ENCODE peak calls at places on chromosomes 11 and 22, in ten cellular contexts. One of them, this sample, is unnamed.

GRCh38 chr11:34214961-34215805 is 109.8 kb downstream of the NAT10 start:
- DNase-seq in kidney epithelial cell: peak; percentile 52
- DNase-seq in endodermal cell: no peak
- DNase-seq in coronary artery: no peak
- DNase-seq in lung: no peak
- DNase-seq in choroid plexus epithelial cell: peak; percentile 42
- DNase-seq in thoracic aorta: no peak
- DNase-seq in heart right ventricle: no peak
- DNase-seq in body of pancreas: no peak
- DNase-seq in neural progenitor cell: no peak
- DNase-seq in this sample: no peak

GRCh38 chr11:110447897-110448522 is 18.3 kb downstream of the FDX1 start:
- DNase-seq in kidney epithelial cell: no peak
- DNase-seq in endodermal cell: no peak
- DNase-seq in coronary artery: no peak
- DNase-seq in lung: no peak
- DNase-seq in choroid plexus epithelial cell: peak; percentile 35
- DNase-seq in thoracic aorta: no peak
- DNase-seq in heart right ventricle: no peak
- DNase-seq in body of pancreas: no peak
- DNase-seq in neural progenitor cell: no peak
- DNase-seq in this sample: peak; percentile 72

GRCh38 chr11:21460082-21460481 is 732.8 kb upstream of the ANO5 start:
- DNase-seq in kidney epithelial cell: peak; percentile 12
- DNase-seq in endodermal cell: no peak
- DNase-seq in coronary artery: no peak
- DNase-seq in lung: no peak
- DNase-seq in choroid plexus epithelial cell: no peak
- DNase-seq in thoracic aorta: no peak
- DNase-seq in heart right ventricle: no peak
- DNase-seq in body of pancreas: no peak
- DNase-seq in neural progenitor cell: no peak
- DNase-seq in this sample: no peak

GRCh38 chr22:24232725-24233124 is 12.2 kb downstream of the GGT5 start:
- DNase-seq in kidney epithelial cell: no peak
- DNase-seq in endodermal cell: no peak
- DNase-seq in coronary artery: no peak
- DNase-seq in lung: no peak
- DNase-seq in choroid plexus epithelial cell: no peak
- DNase-seq in thoracic aorta: no peak
- DNase-seq in heart right ventricle: no peak
- DNase-seq in body of pancreas: no peak
- DNase-seq in neural progenitor cell: no peak
- DNase-seq in this sample: no peak

GRCh38 chr11:71551711-71552110 is 3.5 kb downstream of the KRTAP5-9 start:
- DNase-seq in kidney epithelial cell: no peak
- DNase-seq in endodermal cell: no peak
- DNase-seq in coronary artery: no peak
- DNase-seq in lung: no peak
- DNase-seq in choroid plexus epithelial cell: no peak
- DNase-seq in thoracic aorta: no peak
- DNase-seq in heart right ventricle: no peak
- DNase-seq in body of pancreas: no peak
- DNase-seq in neural progenitor cell: no peak
- DNase-seq in this sample: no peak

GRCh38 chr11:3091081-3091845 is 34.0 kb upstream of the CARS1 start:
- DNase-seq in kidney epithelial cell: no peak
- DNase-seq in endodermal cell: no peak
- DNase-seq in coronary artery: no peak
- DNase-seq in lung: no peak
- DNase-seq in choroid plexus epithelial cell: no peak
- DNase-seq in thoracic aorta: no peak
- DNase-seq in heart right ventricle: no peak
- DNase-seq in body of pancreas: no peak
- DNase-seq in neural progenitor cell: no peak
- DNase-seq in this sample: no peak

GRCh38 chr11:115488945-115489344 is 15.3 kb downstream of the CADM1 start:
- DNase-seq in kidney epithelial cell: peak; percentile 89
- DNase-seq in endodermal cell: no peak
- DNase-seq in coronary artery: no peak
- DNase-seq in lung: no peak
- DNase-seq in choroid plexus epithelial cell: peak; percentile 10
- DNase-seq in thoracic aorta: no peak
- DNase-seq in heart right ventricle: no peak
- DNase-seq in body of pancreas: no peak
- DNase-seq in neural progenitor cell: no peak
- DNase-seq in this sample: no peak

GRCh38 chr11:43756575-43756974 is 76.0 kb downstream of the HSD17B12 start:
- DNase-seq in kidney epithelial cell: no peak
- DNase-seq in endodermal cell: no peak
- DNase-seq in coronary artery: no peak
- DNase-seq in lung: no peak
- DNase-seq in choroid plexus epithelial cell: peak; percentile 77
- DNase-seq in thoracic aorta: no peak
- DNase-seq in heart right ventricle: no peak
- DNase-seq in body of pancreas: no peak
- DNase-seq in neural progenitor cell: no peak
- DNase-seq in this sample: no peak

GRCh38 chr22:42717197-42717967 is 3.3 kb downstream of the A4GALT start:
- DNase-seq in kidney epithelial cell: no peak
- DNase-seq in endodermal cell: peak; percentile 90
- DNase-seq in coronary artery: no peak
- DNase-seq in lung: no peak
- DNase-seq in choroid plexus epithelial cell: no peak
- DNase-seq in thoracic aorta: no peak
- DNase-seq in heart right ventricle: no peak
- DNase-seq in body of pancreas: no peak
- DNase-seq in neural progenitor cell: no peak
- DNase-seq in this sample: no peak

GRCh38 chr22:38607680-38608079 is 37.7 kb upstream of the DMC1 start:
- DNase-seq in kidney epithelial cell: no peak
- DNase-seq in endodermal cell: no peak
- DNase-seq in coronary artery: no peak
- DNase-seq in lung: no peak
- DNase-seq in choroid plexus epithelial cell: no peak
- DNase-seq in thoracic aorta: no peak
- DNase-seq in heart right ventricle: no peak
- DNase-seq in body of pancreas: no peak
- DNase-seq in neural progenitor cell: no peak
- DNase-seq in this sample: no peak

DNA sequence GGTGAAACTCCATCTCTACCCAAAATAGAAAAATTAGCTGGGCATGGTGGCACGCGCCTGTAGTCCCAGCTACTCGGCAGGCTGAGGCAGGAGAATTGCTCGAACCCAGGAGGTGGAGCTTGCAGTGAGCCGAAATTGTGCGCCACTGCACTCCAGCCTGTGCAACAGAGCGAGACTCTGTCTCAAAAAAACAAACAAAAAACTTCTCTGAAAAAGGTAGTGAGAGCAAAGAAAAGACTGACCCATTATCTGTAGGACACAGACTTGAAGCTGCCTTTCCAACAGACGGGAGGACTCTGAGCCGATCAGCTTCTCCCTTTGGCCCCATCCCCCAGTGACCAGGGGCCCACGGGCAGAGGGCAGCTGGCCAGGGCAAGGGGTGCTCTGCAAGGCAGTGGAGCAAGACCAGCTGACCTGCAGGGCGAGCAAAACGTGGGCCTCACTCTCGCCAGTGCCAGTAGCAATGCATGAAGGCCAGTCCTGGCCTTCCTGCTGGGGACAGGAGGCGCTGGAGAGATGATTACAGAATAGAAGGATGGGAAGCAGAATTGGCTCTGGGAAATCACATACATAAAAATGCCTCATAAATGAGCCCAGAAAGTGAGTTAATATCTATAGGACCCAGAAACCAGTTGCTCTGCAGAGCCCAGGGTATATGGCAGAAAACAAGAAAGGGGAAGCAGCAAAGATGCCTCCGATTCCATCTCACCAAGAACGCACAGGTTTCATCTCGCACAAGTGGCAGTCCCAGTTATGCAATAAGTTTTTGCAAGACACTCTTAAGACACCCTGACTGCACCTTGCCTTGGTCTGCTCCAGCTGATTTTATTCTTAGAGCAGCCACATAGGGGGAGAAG is 2.8 kb downstream of the EHD1 start:
- DNase-seq in kidney epithelial cell: no peak
- DNase-seq in endodermal cell: no peak
- DNase-seq in coronary artery: no peak
- DNase-seq in lung: no peak
- DNase-seq in choroid plexus epithelial cell: no peak
- DNase-seq in thoracic aorta: no peak
- DNase-seq in heart right ventricle: no peak
- DNase-seq in body of pancreas: no peak
- DNase-seq in neural progenitor cell: no peak
- DNase-seq in this sample: no peak
- H3K4me3 ChIP-seq in kidney epithelial cell: no peak overlapping the region
- H3K4me3 ChIP-seq in endodermal cell: no peak overlapping the region
- H3K4me3 ChIP-seq in coronary artery: peak overlapping the region; percentile 95
- H3K4me3 ChIP-seq in lung: no peak overlapping the region
- H3K4me3 ChIP-seq in choroid plexus epithelial cell: peak overlapping the region; percentile 35
- H3K4me3 ChIP-seq in thoracic aorta: peak overlapping the region; percentile 78
- H3K4me3 ChIP-seq in heart right ventricle: peak overlapping the region; percentile 91
- H3K4me3 ChIP-seq in body of pancreas: no peak overlapping the region
- H3K4me3 ChIP-seq in neural progenitor cell: no peak overlapping the region
- H3K4me3 ChIP-seq in this sample: no peak overlapping the region

GRCh38 chr22:47125603-47126002 is 363.2 kb downstream of the TBC1D22A start:
- DNase-seq in kidney epithelial cell: no peak
- DNase-seq in endodermal cell: peak; percentile 75
- DNase-seq in coronary artery: no peak
- DNase-seq in lung: no peak
- DNase-seq in choroid plexus epithelial cell: no peak
- DNase-seq in thoracic aorta: no peak
- DNase-seq in heart right ventricle: no peak
- DNase-seq in body of pancreas: no peak
- DNase-seq in neural progenitor cell: no peak
- DNase-seq in this sample: no peak
- TF ChIP-seq CTCF in kidney epithelial cell: peak; percentile 7
- TF ChIP-seq CTCF in endodermal cell: peak; percentile 58
- TF ChIP-seq CTCF in coronary artery: no peak
- TF ChIP-seq CTCF in lung: no peak
- TF ChIP-seq CTCF in choroid plexus epithelial cell: peak; percentile 39
- TF ChIP-seq CTCF in thoracic aorta: no peak
- TF ChIP-seq CTCF in heart right ventricle: no peak
- TF ChIP-seq CTCF in body of pancreas: no peak
- TF ChIP-seq CTCF in neural progenitor cell: peak; percentile 9
- TF ChIP-seq CTCF in this sample: no peak

DNA sequence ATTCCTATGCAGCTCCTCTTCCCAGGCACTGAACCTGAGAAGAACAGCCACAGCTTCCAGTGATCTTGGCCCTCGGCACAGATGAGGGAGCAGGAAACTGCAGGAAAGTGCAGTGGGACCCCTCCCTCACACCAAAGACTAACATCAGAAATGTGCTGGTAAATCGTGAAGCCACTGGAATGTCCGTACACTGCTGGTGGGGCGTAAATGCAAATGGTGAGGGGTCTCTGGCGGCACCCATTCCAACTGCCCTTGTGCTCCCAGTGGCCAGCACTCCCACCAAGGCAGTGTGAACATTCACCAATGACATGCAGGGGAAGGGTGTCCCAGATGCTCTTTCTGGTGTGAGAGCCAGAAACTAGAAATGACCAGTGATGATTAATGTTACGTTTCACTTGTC is 574.0 kb downstream of the BRD1 start:
- DNase-seq in kidney epithelial cell: no peak
- DNase-seq in endodermal cell: no peak
- DNase-seq in coronary artery: no peak
- DNase-seq in lung: no peak
- DNase-seq in choroid plexus epithelial cell: no peak
- DNase-seq in thoracic aorta: no peak
- DNase-seq in heart right ventricle: no peak
- DNase-seq in body of pancreas: no peak
- DNase-seq in neural progenitor cell: no peak
- DNase-seq in this sample: no peak
- H3K4me3 ChIP-seq in kidney epithelial cell: no peak overlapping the region
- H3K4me3 ChIP-seq in endodermal cell: no peak overlapping the region
- H3K4me3 ChIP-seq in coronary artery: no peak overlapping the region
- H3K4me3 ChIP-seq in lung: no peak overlapping the region
- H3K4me3 ChIP-seq in choroid plexus epithelial cell: no peak overlapping the region
- H3K4me3 ChIP-seq in thoracic aorta: no peak overlapping the region
- H3K4me3 ChIP-seq in heart right ventricle: no peak overlapping the region
- H3K4me3 ChIP-seq in body of pancreas: no peak overlapping the region
- H3K4me3 ChIP-seq in neural progenitor cell: no peak overlapping the region
- H3K4me3 ChIP-seq in this sample: no peak overlapping the region

DNA sequence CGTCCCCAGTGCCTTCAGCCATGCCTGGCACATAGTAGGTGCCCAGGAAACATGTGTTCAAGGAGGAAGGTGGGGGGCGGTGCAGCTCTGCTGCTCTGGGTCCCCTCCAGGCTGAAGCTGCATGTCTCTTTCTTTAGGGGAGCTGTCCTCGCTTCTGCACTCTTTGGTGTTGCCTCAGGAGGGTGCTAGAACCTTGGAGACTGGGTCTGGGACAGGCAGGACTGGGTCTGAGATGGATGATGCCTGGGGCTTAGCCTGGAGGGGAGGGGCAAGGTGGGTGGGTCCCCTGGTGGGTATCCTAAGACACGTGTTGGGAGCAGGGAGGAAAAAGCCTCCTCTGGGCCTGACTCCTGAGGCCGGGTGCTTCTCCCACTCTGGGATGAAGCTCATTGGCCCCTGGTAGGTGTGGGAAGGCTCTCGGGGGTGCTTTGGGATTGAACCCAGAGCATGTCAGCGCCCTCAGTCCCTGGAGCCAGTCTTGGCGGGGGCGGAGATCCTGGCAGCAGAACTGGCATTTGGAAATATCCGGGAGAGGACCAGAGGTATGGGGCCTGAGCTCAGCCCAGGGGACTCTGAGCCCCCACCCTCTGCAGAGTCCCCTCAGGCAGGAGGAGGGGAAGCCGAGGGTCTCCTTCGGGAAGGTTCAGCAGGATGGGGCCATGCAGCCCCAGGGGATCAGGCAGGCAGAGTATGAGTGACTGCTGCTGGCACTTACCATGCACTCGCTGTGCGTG is 6.7 kb upstream of the GSTP1 start:
- DNase-seq in kidney epithelial cell: no peak
- DNase-seq in endodermal cell: peak; percentile 70
- DNase-seq in coronary artery: no peak
- DNase-seq in lung: no peak
- DNase-seq in choroid plexus epithelial cell: no peak
- DNase-seq in thoracic aorta: no peak
- DNase-seq in heart right ventricle: no peak
- DNase-seq in body of pancreas: no peak
- DNase-seq in neural progenitor cell: no peak
- DNase-seq in this sample: no peak
- TF ChIP-seq CTCF in kidney epithelial cell: no peak
- TF ChIP-seq CTCF in endodermal cell: peak; percentile 34
- TF ChIP-seq CTCF in coronary artery: no peak
- TF ChIP-seq CTCF in lung: no peak
- TF ChIP-seq CTCF in choroid plexus epithelial cell: peak; percentile 19
- TF ChIP-seq CTCF in thoracic aorta: no peak
- TF ChIP-seq CTCF in heart right ventricle: no peak
- TF ChIP-seq CTCF in body of pancreas: no peak
- TF ChIP-seq CTCF in neural progenitor cell: peak; percentile 29
- TF ChIP-seq CTCF in this sample: no peak

GRCh38 chr22:29217827-29218757 is 12.4 kb downstream of the EMID1 start:
- DNase-seq in kidney epithelial cell: no peak
- DNase-seq in endodermal cell: peak; percentile 49
- DNase-seq in coronary artery: peak; percentile 68
- DNase-seq in lung: no peak
- DNase-seq in choroid plexus epithelial cell: no peak
- DNase-seq in thoracic aorta: no peak
- DNase-seq in heart right ventricle: no peak
- DNase-seq in body of pancreas: no peak
- DNase-seq in neural progenitor cell: no peak
- DNase-seq in this sample: no peak
- H3K4me3 ChIP-seq in kidney epithelial cell: no peak overlapping the region
- H3K4me3 ChIP-seq in endodermal cell: no peak overlapping the region
- H3K4me3 ChIP-seq in coronary artery: no peak overlapping the region
- H3K4me3 ChIP-seq in lung: no peak overlapping the region
- H3K4me3 ChIP-seq in choroid plexus epithelial cell: no peak overlapping the region
- H3K4me3 ChIP-seq in thoracic aorta: no peak overlapping the region
- H3K4me3 ChIP-seq in heart right ventricle: no peak overlapping the region
- H3K4me3 ChIP-seq in body of pancreas: no peak overlapping the region
- H3K4me3 ChIP-seq in neural progenitor cell: no peak overlapping the region
- H3K4me3 ChIP-seq in this sample: no peak overlapping the region

GRCh38 chr22:20815477-20816050 is 41.7 kb downstream of the SERPIND1 start:
- DNase-seq in kidney epithelial cell: no peak
- DNase-seq in endodermal cell: no peak
- DNase-seq in coronary artery: no peak
- DNase-seq in lung: no peak
- DNase-seq in choroid plexus epithelial cell: no peak
- DNase-seq in thoracic aorta: no peak
- DNase-seq in heart right ventricle: no peak
- DNase-seq in body of pancreas: no peak
- DNase-seq in neural progenitor cell: no peak
- DNase-seq in this sample: no peak
- TF ChIP-seq CTCF in kidney epithelial cell: no peak
- TF ChIP-seq CTCF in endodermal cell: peak; percentile 14
- TF ChIP-seq CTCF in coronary artery: no peak
- TF ChIP-seq CTCF in lung: no peak
- TF ChIP-seq CTCF in choroid plexus epithelial cell: no peak
- TF ChIP-seq CTCF in thoracic aorta: no peak
- TF ChIP-seq CTCF in heart right ventricle: no peak
- TF ChIP-seq CTCF in body of pancreas: no peak
- TF ChIP-seq CTCF in neural progenitor cell: no peak
- TF ChIP-seq CTCF in this sample: no peak